ENCODE peak calls at places on chromosome 16, in six cellular contexts. U is adrenal gland, X is WERI-Rb-1, H is mucosa of descending colon, I is upper lobe of right lung, B is ascending aorta. M is an unnamed sample.

GRCh38 chr16:83420206-83420760 is 387.5 kb upstream of the HSBP1 start:
- DNase-seq in U (no peak), X (no peak), H (no peak), I (no peak), B (no peak), M (no peak)

GRCh38 chr16:84117482-84117843 is 721 bp upstream of the MBTPS1 start:
- DNase-seq in U (peak; percentile 16), X (no peak), H (no peak), I (no peak), B (no peak), M (no peak)

GRCh38 chr16:78693496-78693895 is 594.0 kb downstream of the WWOX start:
- DNase-seq in U (no peak), X (no peak), H (no peak), I (no peak), B (no peak), M (no peak)

GRCh38 chr16:49527621-49528020 is 154.0 kb downstream of the C16orf78 start:
- DNase-seq in U (no peak), X (no peak), H (no peak), I (no peak), B (no peak), M (no peak)

GRCh38 chr16:86575754-86576557 is 2.4 kb upstream of the FOXL1 start:
- DNase-seq in U (peak; percentile 70), X (peak; percentile 72), H (peak; percentile 70), I (no peak), B (peak; percentile 75), M (peak; percentile 95)

GRCh38 chr16:69477546-69477945 is 53.1 kb downstream of the CYB5B start:
- DNase-seq in U (peak; percentile 45), X (no peak), H (no peak), I (no peak), B (no peak), M (no peak)

GRCh38 chr16:54506691-54507090 is 220.1 kb upstream of the IRX3 start:
- DNase-seq in U (no peak), X (peak; percentile 22), H (no peak), I (no peak), B (no peak), M (no peak)

GRCh38 chr16:10552998-10553491 is 27.4 kb downstream of the EMP2 start:
- DNase-seq in U (peak; percentile 41), X (no peak), H (no peak), I (peak; percentile 68), B (peak; percentile 21), M (no peak)

GRCh38 chr16:1318268-1318545 is 8.8 kb downstream of the UBE2I start:
- DNase-seq in U (no peak), X (no peak), H (no peak), I (no peak), B (no peak), M (no peak)
- H3K36me3 ChIP-seq in U (peaks cover 88% of the 10 kb centered on the region), X (peaks cover 92% of the 10 kb centered on the region), H (peaks cover 50% of the 10 kb centered on the region), I (peaks cover 86% of the 10 kb centered on the region), B (peaks cover 85% of the 10 kb centered on the region), M (peaks cover 89% of the 10 kb centered on the region)

GRCh38 chr16:4313563-4314531 is 2.0 kb upstream of the GLIS2 start:
- DNase-seq in U (peak; percentile 80), X (no peak), H (no peak), I (peak; percentile 85), B (no peak), M (no peak)

GRCh38 chr16:4309102-4309832 is 6.6 kb upstream of the GLIS2 start:
- DNase-seq in U (no peak), X (no peak), H (no peak), I (no peak), B (no peak), M (no peak)

GRCh38 chr16:4306439-4307214 is 9.2 kb upstream of the GLIS2 start:
- DNase-seq in U (no peak), X (peak; percentile 83), H (no peak), I (no peak), B (no peak), M (no peak)

GRCh38 chr16:4307215-4308037 is 8.4 kb upstream of the GLIS2 start:
- DNase-seq in U (peak; percentile 97), X (no peak), H (peak; percentile 97), I (peak; percentile 99), B (peak; percentile 65), M (peak; percentile 98)

GRCh38 chr16:4309833-4310266 is 6.0 kb upstream of the GLIS2 start:
- DNase-seq in U (peak; percentile 82), X (no peak), H (no peak), I (peak; percentile 86), B (no peak), M (peak; percentile 98)
- H3K36me3 ChIP-seq in U (no peaks in the 10 kb centered on the region), X (no peaks in the 10 kb centered on the region), H (no peaks in the 10 kb centered on the region), I (no peaks in the 10 kb centered on the region), B (no peaks in the 10 kb centered on the region), M (peaks cover 13% of the 10 kb centered on the region)

DNA sequence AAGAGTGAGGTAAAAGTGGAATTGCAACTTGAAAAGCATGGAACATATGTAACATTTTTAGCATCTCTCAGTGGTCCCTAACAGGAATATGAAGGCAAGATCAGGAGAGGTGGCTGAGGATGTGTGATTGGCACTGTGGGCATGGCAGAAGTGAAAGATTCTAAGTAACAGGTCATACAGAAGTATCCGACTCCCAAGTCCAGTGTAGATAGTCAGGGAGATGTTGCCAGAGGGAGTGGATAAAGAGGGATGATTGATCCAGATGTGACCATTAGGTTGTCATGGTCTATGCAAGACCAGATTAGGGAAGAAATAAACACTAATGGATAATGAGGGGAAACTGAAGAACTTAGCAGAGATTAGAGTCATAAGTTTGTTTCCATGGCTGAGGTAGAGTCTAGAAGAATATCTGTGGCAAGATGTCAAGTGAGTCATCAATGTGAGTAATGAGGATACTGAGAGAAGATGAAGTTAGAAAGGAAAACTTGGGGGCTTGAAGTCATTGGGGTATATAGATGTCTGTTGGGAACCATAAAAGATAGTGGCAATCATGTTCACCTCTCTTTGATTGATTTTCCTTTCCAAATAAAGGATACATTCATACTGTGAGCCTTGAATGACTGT is 23.9 kb upstream of the CAPNS2 start:
- DNase-seq in U (no peak), X (no peak), H (no peak), I (no peak), B (no peak), M (no peak)
- H3K36me3 ChIP-seq in U (no peaks in the 10 kb centered on the region), X (no peaks in the 10 kb centered on the region), H (no peaks in the 10 kb centered on the region), I (no peaks in the 10 kb centered on the region), B (no peaks in the 10 kb centered on the region), M (no peaks in the 10 kb centered on the region)

GRCh38 chr16:3675601-3676130 is 21.2 kb downstream of the DNASE1 start:
- DNase-seq in U (no peak), X (no peak), H (no peak), I (no peak), B (no peak), M (no peak)
- H3K36me3 ChIP-seq in U (peaks cover 66% of the 10 kb centered on the region), X (peaks cover 92% of the 10 kb centered on the region), H (no peaks in the 10 kb centered on the region), I (peaks cover 57% of the 10 kb centered on the region), B (peaks cover 59% of the 10 kb centered on the region), M (peaks cover 95% of the 10 kb centered on the region)